ENCODE peak calls at places on chromosomes 4 and X, in seven cellular contexts. S is epithelial cell of esophagus; G is stimulated activated CD4-positive, alpha-beta T cell treated with anti-CD3 and anti-CD28 coated beads, Interleukin-2, amount 100 ng/mL, for 48 hours; Q is activated CD8-positive, alpha-beta memory T cell treated with anti-CD3 and anti-CD28 coated beads for 4 hours; O is EH; V is AG10803; W is aorta. D is an unnamed sample.
A peak's percentile ranks its signal among the peaks of the same experiment; 100 is the strongest.

GRCh38 chr4:132334081-132334480 is 815.0 kb upstream of the PCDH10 start:
- DNase-seq in V (no peak), O (peak; percentile 46), W (no peak), G (no peak), S (peak; percentile 54), Q (no peak), D (no peak)

GRCh38 chrX:153726286-153727107 is 1.8 kb downstream of the ABCD1 start:
- DNase-seq in Q (no peak), W (peak; percentile 84), S (no peak), O (peak; percentile 77), V (peak; percentile 25), G (no peak), D (peak; percentile 59)

GRCh38 chr4:2862528-2862927 is 18.9 kb downstream of the ADD1 start:
- DNase-seq in V (peak; percentile 80), O (peak; percentile 75), W (no peak), G (no peak), Q (no peak), S (peak; percentile 32), D (no peak)

GRCh38 chr4:127846765-127847164 is 33.9 kb upstream of the PLK4 start:
- DNase-seq in S (no peak), G (no peak), V (no peak), O (no peak), Q (no peak), W (no peak), D (no peak)

GRCh38 chr4:56622176-56622575 is 58.9 kb downstream of the HOPX start:
- DNase-seq in W (no peak), V (no peak), G (no peak), S (peak; percentile 78), Q (no peak), O (peak; percentile 66), D (no peak)

GRCh38 chr4:150217192-150217591 is 138.9 kb downstream of the DCLK2 start:
- DNase-seq in S (peak; percentile 88), W (no peak), Q (no peak), O (peak; percentile 81), G (no peak), V (peak; percentile 83), D (peak; percentile 95)

GRCh38 chr4:6873792-6874461 is 35.7 kb upstream of the TBC1D14 start:
- DNase-seq in S (peak; percentile 71), O (peak; percentile 66), W (peak; percentile 82), V (peak; percentile 53), Q (peak; percentile 61), G (peak; percentile 76), D (peak; percentile 81)

GRCh38 chrX:139826065-139827044 is 106.5 kb downstream of the ATP11C start:
- DNase-seq in W (no peak), S (peak; percentile 76), Q (no peak), O (peak; percentile 90), V (peak; percentile 88), G (no peak), D (peak; percentile 26)

GRCh38 chrX:104253567-104254441 is 929 bp downstream of the ESX1 start:
- DNase-seq in Q (no peak), S (no peak), O (no peak), W (no peak), V (no peak), G (no peak), D (no peak)

GRCh38 chrX:131262738-131263679 is 26.1 kb downstream of the IGSF1 start:
- DNase-seq in S (peak; percentile 3), G (peak; percentile 30), W (no peak), O (no peak), V (no peak), Q (no peak), D (no peak)

GRCh38 chr4:42641696-42642095 is 15.2 kb downstream of the ATP8A1 start:
- DNase-seq in O (no peak), W (no peak), S (no peak), Q (no peak), V (no peak), G (no peak), D (no peak)

GRCh38 chr4:146370841-146371240 is 150.9 kb downstream of the SLC10A7 start:
- DNase-seq in Q (no peak), G (no peak), O (peak; percentile 81), V (no peak), W (no peak), S (peak; percentile 22), D (no peak)

GRCh38 chr4:121155893-121156292 is 8.2 kb downstream of the TNIP3 start:
- DNase-seq in S (peak; percentile 93), W (no peak), G (no peak), O (peak; percentile 91), Q (no peak), V (peak; percentile 90), D (no peak)

GRCh38 chr4:19614171-19614570 is 637.5 kb upstream of the SLIT2 start:
- DNase-seq in G (no peak), S (peak; percentile 69), Q (no peak), O (no peak), V (peak; percentile 29), W (no peak), D (no peak)